ENCODE peak calls at places on chromosome 6, in seven cellular contexts. W is T-helper 2 cell; F is EL; U is NCI-H345; H is activated CD4-positive, alpha-beta T cell treated with anti-CD3 and anti-CD28 coated beads, Interleukin-2, amount 10 ng/mL, durations not matched to agents 7 days and 5 days; R is stimulated activated CD8-positive, alpha-beta memory T cell treated with anti-CD3 and anti-CD28 coated beads, Interleukin-2, amount 100 ng/mL, for 48 hours; O is heart right ventricle. I is an unnamed sample.

GRCh38 chr6:145189836-145190235 is 545.5 kb downstream of the EPM2A start:
- DNase-seq in W (no peak), R (no peak), F (no peak), H (no peak), O (no peak), U (no peak), I (no peak)

GRCh38 chr6:147970970-147971369 is 371.7 kb upstream of the SASH1 start:
- DNase-seq in F (no peak), U (no peak), O (no peak), H (no peak), R (no peak), W (no peak), I (no peak)

GRCh38 chr6:48959401-48960060 is 503.5 kb downstream of the MMUT start:
- DNase-seq in U (no peak), O (no peak), H (no peak), R (no peak), W (no peak), F (no peak), I (no peak)

GRCh38 chr6:5012531-5012930 is 8.7 kb upstream of the RPP40 start:
- DNase-seq in F (peak; percentile 36), U (no peak), O (no peak), R (no peak), H (no peak), W (no peak), I (no peak)

GRCh38 chr6:52049252-52050050 is 38.0 kb downstream of the PKHD1 start:
- DNase-seq in R (no peak), H (peak; percentile 27), F (peak; percentile 34), O (no peak), W (no peak), U (peak; percentile 31), I (no peak)

GRCh38 chr6:148416309-148416965 is 73.8 kb downstream of the SASH1 start:
- DNase-seq in R (no peak), O (no peak), F (no peak), W (no peak), U (no peak), H (no peak), I (no peak)

GRCh38 chr6:135535989-135536414 is 38.5 kb upstream of the AHI1 start:
- DNase-seq in U (peak; percentile 51), W (no peak), H (peak; percentile 37), F (peak; percentile 91), O (peak; percentile 12), R (no peak), I (peak; percentile 9)

GRCh38 chr6:99997141-99997540 is 3.1 kb upstream of the MCHR2 start:
- DNase-seq in U (no peak), H (no peak), R (no peak), W (no peak), O (no peak), F (no peak), I (no peak)

GRCh38 chr6:155108070-155108815 is 113.1 kb downstream of the TIAM2 start:
- DNase-seq in W (no peak), R (no peak), U (no peak), H (no peak), O (no peak), F (peak; percentile 43), I (no peak)

GRCh38 chr6:89483111-89483720 is 50.3 kb downstream of the ANKRD6 start:
- DNase-seq in U (peak; percentile 38), H (no peak), F (no peak), W (no peak), R (no peak), O (peak; percentile 39), I (no peak)

GRCh38 chr6:156175971-156176421 is 601.2 kb upstream of the ARID1B start:
- DNase-seq in U (peak; percentile 83), O (peak; percentile 75), R (no peak), F (no peak), W (no peak), H (no peak), I (no peak)

GRCh38 chr6:7390218-7390878 is 740 bp downstream of the RIOK1 start:
- DNase-seq in F (no peak), U (no peak), W (no peak), R (no peak), O (no peak), H (peak; percentile 64), I (no peak)

GRCh38 chr6:147106759-147107401 is 97.3 kb upstream of the STXBP5 start:
- DNase-seq in O (no peak), W (no peak), H (no peak), F (peak; percentile 30), R (no peak), U (no peak), I (no peak)

I was measured in GM18507.